ENCODE peak calls at places on chromosomes 1 and 21, in five cellular contexts. Q, U, R, V and G are unnamed samples.
A peak's percentile ranks its signal among the peaks of the same experiment; 100 is the strongest.

GRCh38 chr1:21956720-21957552 is 19.8 kb upstream of the HSPG2 start:
- DNase-seq in Q (no peak), U (no peak), R (peak; percentile 62), V (no peak), G (no peak)

GRCh38 chr21:35136586-35137254 is 87.6 kb upstream of the RUNX1 start:
- DNase-seq in Q (no peak), U (no peak), R (peak; percentile 65), V (peak; percentile 72), G (peak; percentile 49)

GRCh38 chr1:152220166-152221163 is 3.5 kb downstream of the HRNR start:
- DNase-seq in Q (no peak), U (no peak), R (no peak), V (no peak), G (no peak)

GRCh38 chr1:223312705-223313414 is 51.1 kb downstream of the SUSD4 start:
- DNase-seq in Q (no peak), U (no peak), R (no peak), V (no peak), G (no peak)

GRCh38 chr1:209246660-209247059 is 336.9 kb upstream of the CAMK1G start:
- DNase-seq in Q (no peak), U (no peak), R (no peak), V (no peak), G (no peak)

GRCh38 chr1:24896176-24896575 is 33.9 kb downstream of the RUNX3 start:
- DNase-seq in Q (no peak), U (no peak), R (no peak), V (no peak), G (no peak)

GRCh38 chr1:8329439-8329838 is 11.5 kb downstream of the SLC45A1 start:
- DNase-seq in Q (no peak), U (no peak), R (no peak), V (no peak), G (no peak)

GRCh38 chr1:7690076-7690475 is 81.0 kb upstream of the VAMP3 start:
- DNase-seq in Q (no peak), U (peak; percentile 1), R (no peak), V (no peak), G (no peak)

GRCh38 chr1:31703431-31704260 is at the start of gene COL16A1:
- DNase-seq in Q (no peak), U (peak; percentile 57), R (peak; percentile 54), V (no peak), G (no peak)

GRCh38 chr1:1273152-1273534 is 511 bp downstream of the UBE2J2 start:
- DNase-seq in Q (no peak), U (peak; percentile 12), R (no peak), V (no peak), G (no peak)

GRCh38 chr1:3687509-3687908 is 35.2 kb downstream of the TP73 start:
- DNase-seq in Q (no peak), U (peak; percentile 53), R (peak; percentile 48), V (no peak), G (no peak)

GRCh38 chr1:1573843-1574720 is 581 bp downstream of the SSU72 start:
- DNase-seq in Q (no peak), U (peak; percentile 67), R (peak; percentile 86), V (no peak), G (peak; percentile 57)

GRCh38 chr1:225995919-225996864 is 3.0 kb downstream of the SDE2 start:
- DNase-seq in Q (no peak), U (no peak), R (no peak), V (no peak), G (no peak)

GRCh38 chr1:61612600-61612999 is 112.3 kb downstream of the TM2D1 start:
- DNase-seq in Q (no peak), U (no peak), R (no peak), V (no peak), G (no peak)

GRCh38 chr1:62109124-62109523 is 85.5 kb upstream of the L1TD1 start:
- DNase-seq in Q (no peak), U (no peak), R (no peak), V (no peak), G (no peak)

GRCh38 chr1:56803561-56804156 is 15.5 kb downstream of the FYB2 start:
- DNase-seq in Q (no peak), U (peak; percentile 71), R (peak; percentile 32), V (peak; percentile 46), G (peak; percentile 48)

GRCh38 chr1:182575540-182576149 is 13.4 kb downstream of the RNASEL start:
- DNase-seq in Q (no peak), U (no peak), R (no peak), V (no peak), G (peak; percentile 39)
- TF ChIP-seq ATF3 in Q (no peak), U (no peak), R (no peak), V (no peak), G (no peak)

GRCh38 chr1:17646444-17647287 is 107.2 kb downstream of the ARHGEF10L start:
- DNase-seq in Q (no peak), U (peak; percentile 38), R (peak; percentile 42), V (no peak), G (no peak)

GRCh38 chr1:17645512-17645911 is 106.0 kb downstream of the ARHGEF10L start:
- DNase-seq in Q (no peak), U (no peak), R (no peak), V (no peak), G (no peak)

GRCh38 chr1:17640975-17641374 is 101.5 kb downstream of the ARHGEF10L start:
- DNase-seq in Q (no peak), U (no peak), R (no peak), V (no peak), G (no peak)

GRCh38 chr1:17642169-17642568 is 102.7 kb downstream of the ARHGEF10L start:
- DNase-seq in Q (no peak), U (no peak), R (no peak), V (no peak), G (no peak)

DNA sequence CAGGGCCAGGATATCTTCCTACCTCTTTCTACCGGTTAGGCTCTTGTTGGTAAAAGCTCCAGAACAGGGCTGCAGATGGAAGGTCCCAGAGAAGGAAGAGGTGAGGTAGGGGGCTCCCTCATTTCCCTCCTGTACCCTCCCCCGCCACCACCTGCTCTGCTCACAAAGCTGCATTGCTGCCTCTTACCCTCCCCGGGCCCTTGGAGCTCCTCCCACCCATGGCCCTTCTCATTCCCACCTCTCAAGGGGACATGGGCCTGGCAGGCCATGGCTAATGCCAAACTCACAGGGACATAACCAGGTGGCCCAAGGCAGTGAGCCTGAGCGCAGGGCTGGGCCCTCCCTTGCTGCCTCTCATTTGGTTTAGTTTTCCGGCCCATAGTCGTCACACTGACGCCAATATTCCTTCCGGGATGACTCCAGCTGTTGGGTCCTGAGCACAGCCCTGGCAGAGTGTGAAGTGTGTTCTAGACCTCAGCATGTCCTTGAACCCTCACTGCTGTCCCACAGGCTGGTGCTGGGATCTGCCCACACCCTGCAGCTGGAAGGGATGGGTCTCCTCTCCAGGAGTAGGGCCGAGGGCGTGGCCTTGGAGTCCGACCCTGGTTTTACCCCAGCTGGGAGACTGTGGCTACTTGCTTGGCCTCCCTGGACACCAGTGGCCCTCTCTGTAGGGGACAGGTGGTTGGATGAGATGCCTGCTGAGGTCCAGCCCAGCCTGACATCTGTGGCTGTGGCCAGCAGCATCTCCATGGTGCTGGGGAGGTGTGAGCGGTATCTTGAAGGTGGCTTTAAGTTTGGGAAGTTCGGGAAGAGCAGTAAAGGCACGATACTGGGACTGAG is 104.6 kb downstream of the ARHGEF10L start:
- DNase-seq in Q (no peak), U (no peak), R (no peak), V (no peak), G (no peak)
- TF ChIP-seq ATF3 in Q (no peak), U (no peak), R (no peak), V (no peak), G (no peak)

GRCh38 chr1:205744403-205744802 is 5.6 kb downstream of the NUCKS1 start:
- DNase-seq in Q (no peak), U (no peak), R (no peak), V (no peak), G (no peak)

GRCh38 chr1:205741681-205742080 is 8.3 kb downstream of the NUCKS1 start:
- DNase-seq in Q (no peak), U (no peak), R (no peak), V (no peak), G (no peak)

GRCh38 chr1:205739348-205740160 is 10.4 kb downstream of the NUCKS1 start:
- DNase-seq in Q (no peak), U (no peak), R (no peak), V (no peak), G (peak; percentile 25)

GRCh38 chr1:205746757-205747412 is 3.1 kb downstream of the NUCKS1 start:
- DNase-seq in Q (no peak), U (no peak), R (no peak), V (no peak), G (no peak)

GRCh38 chr1:205743977-205744376 is 6.0 kb downstream of the NUCKS1 start:
- DNase-seq in Q (no peak), U (no peak), R (no peak), V (no peak), G (no peak)
- TF ChIP-seq ATF3 in Q (no peak), U (no peak), R (no peak), V (no peak), G (no peak)

GRCh38 chr1:192579319-192579738 is 3.8 kb downstream of the RGS1 start:
- DNase-seq in Q (no peak), U (no peak), R (no peak), V (no peak), G (no peak)
- TF ChIP-seq ATF3 in Q (no peak), U (no peak), R (no peak), V (no peak), G (no peak)

DNA sequence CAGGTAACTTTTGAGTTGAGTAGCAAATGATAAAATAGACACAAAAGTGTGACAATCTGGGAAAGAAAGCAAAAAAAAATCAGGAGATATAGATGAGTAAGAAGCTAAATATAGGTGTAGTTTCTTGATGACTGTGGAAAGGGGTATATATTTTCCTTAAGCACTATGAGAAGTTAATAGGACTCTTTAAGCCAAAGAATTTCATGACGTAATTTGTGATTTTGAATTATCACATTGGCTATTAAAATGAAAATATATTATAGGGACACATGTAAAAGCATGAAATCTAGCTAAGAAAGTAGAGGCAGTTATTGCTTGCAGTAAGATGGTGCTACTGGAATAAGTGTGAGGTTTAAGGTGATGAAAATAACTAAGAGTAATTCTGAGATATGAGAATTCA is 759.1 kb downstream of the KCNT2 start:
- DNase-seq in Q (no peak), U (no peak), R (no peak), V (no peak), G (no peak)
- TF ChIP-seq ATF3 in Q (no peak), U (no peak), R (no peak), V (no peak), G (no peak)

GRCh38 chr1:32894019-32894600 is 7.1 kb downstream of the TMEM54 start:
- DNase-seq in Q (no peak), U (peak; percentile 54), R (no peak), V (no peak), G (no peak)

GRCh38 chr1:32896451-32896850 is 4.7 kb downstream of the TMEM54 start:
- DNase-seq in Q (no peak), U (no peak), R (no peak), V (no peak), G (no peak)

GRCh38 chr1:32895325-32896215 is 5.6 kb downstream of the TMEM54 start:
- DNase-seq in Q (no peak), U (no peak), R (no peak), V (no peak), G (no peak)

GRCh38 chr1:32893198-32894018 is 7.1 kb downstream of the HPCA start:
- DNase-seq in Q (no peak), U (peak; percentile 73), R (peak; percentile 84), V (no peak), G (no peak)

DNA sequence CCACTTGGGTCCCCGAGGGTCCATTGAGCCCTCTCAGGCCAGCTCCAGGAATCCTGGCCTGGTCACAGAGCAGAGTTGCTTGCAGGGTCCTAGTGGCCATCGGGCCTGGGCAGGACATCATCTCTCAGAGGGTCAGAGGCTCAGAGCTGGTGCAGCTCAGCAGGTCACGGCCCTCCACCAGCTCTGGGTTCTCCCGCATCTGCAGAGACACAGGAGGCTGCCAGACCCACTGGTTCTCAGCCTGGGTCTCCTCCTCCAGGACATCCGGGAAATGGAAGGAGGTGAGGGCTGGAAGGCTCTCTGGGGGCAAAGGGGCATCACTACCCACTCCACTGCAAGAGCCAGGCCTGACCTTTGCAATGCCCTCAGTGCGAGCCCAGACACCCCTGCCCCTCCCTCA is 6.5 kb downstream of the TMEM54 start:
- DNase-seq in Q (no peak), U (no peak), R (no peak), V (no peak), G (no peak)
- TF ChIP-seq ATF3 in Q (no peak), U (no peak), R (no peak), V (no peak), G (no peak)